ENCODE peak calls at places on chromosomes 6 and 20, in seven cellular contexts. L is naive thymus-derived CD8-positive, alpha-beta T cell; T is NCI-H524; J is NCI-H1930; A is mucosa of descending colon; V is Panc1; Q is nephron progenitor cell. O is an unnamed sample.

GRCh38 chr6:129923520-129923919 is 62.4 kb upstream of the TMEM244 start:
- DNase-seq in L (no peak), T (no peak), J (no peak), A (no peak), V (no peak), Q (no peak), O (no peak)

GRCh38 chr6:36794704-36795065 is 44.6 kb downstream of the CPNE5 start:
- DNase-seq in L (no peak), T (no peak), J (no peak), A (no peak), V (no peak), Q (no peak), O (no peak)

GRCh38 chr20:61442075-61442670 is 190.1 kb downstream of the CDH4 start:
- DNase-seq in L (no peak), T (no peak), J (no peak), A (no peak), V (no peak), Q (no peak), O (no peak)

GRCh38 chr20:58020656-58021454 is 207.6 kb downstream of the ANKRD60 start:
- DNase-seq in L (no peak), T (no peak), J (no peak), A (no peak), V (no peak), Q (no peak), O (no peak)

GRCh38 chr20:45905505-45906079 is 6.4 kb downstream of the PLTP start:
- DNase-seq in L (no peak), T (no peak), J (no peak), A (no peak), V (peak), Q (no peak), O (no peak)

GRCh38 chr6:32945106-32945761 is 4.4 kb upstream of the HLA-DMB start:
- DNase-seq in L (peak), T (no peak), J (no peak), A (peak), V (no peak), Q (no peak), O (no peak)

GRCh38 chr6:40413231-40413755 is 173.9 kb downstream of the LRFN2 start:
- DNase-seq in L (no peak), T (no peak), J (no peak), A (no peak), V (no peak), Q (peak), O (no peak)

GRCh38 chr6:135434095-135434494 is 63.4 kb downstream of the AHI1 start:
- DNase-seq in L (no peak), T (no peak), J (no peak), A (no peak), V (no peak), Q (no peak), O (no peak)

GRCh38 chr6:28567506-28567905 is 41.8 kb downstream of the GPX5 start:
- DNase-seq in L (no peak), T (no peak), J (no peak), A (no peak), V (no peak), Q (no peak), O (no peak)

GRCh38 chr20:61756966-61757677 is 308.6 kb downstream of the TAF4 start:
- DNase-seq in L (no peak), T (no peak), J (no peak), A (no peak), V (no peak), Q (no peak), O (no peak)

GRCh38 chr6:113989675-113990074 is 18.7 kb upstream of the HDAC2 start:
- DNase-seq in L (no peak), T (no peak), J (no peak), A (no peak), V (no peak), Q (no peak), O (no peak)

GRCh38 chr20:22288156-22288555 is 296.2 kb downstream of the FOXA2 start:
- DNase-seq in L (no peak), T (no peak), J (no peak), A (no peak), V (no peak), Q (no peak), O (no peak)

GRCh38 chr6:71194730-71195129 is 93.9 kb upstream of the OGFRL1 start:
- DNase-seq in L (no peak), T (no peak), J (no peak), A (no peak), V (no peak), Q (no peak), O (no peak)

GRCh38 chr6:160028487-160029275 is 59.8 kb downstream of the IGF2R start:
- DNase-seq in L (no peak), T (no peak), J (no peak), A (no peak), V (no peak), Q (no peak), O (no peak)

GRCh38 chr6:1636971-1637871 is 27.5 kb downstream of the FOXC1 start:
- DNase-seq in L (no peak), T (peak), J (no peak), A (no peak), V (no peak), Q (no peak), O (no peak)

GRCh38 chr20:61684583-61685235 is 381.0 kb downstream of the TAF4 start:
- DNase-seq in L (no peak), T (no peak), J (no peak), A (peak), V (no peak), Q (no peak), O (no peak)

GRCh38 chr20:38091447-38092216 is 58.1 kb downstream of the RPRD1B start:
- DNase-seq in L (no peak), T (peak), J (no peak), A (no peak), V (no peak), Q (no peak), O (no peak)

GRCh38 chr20:37344506-37345338 is 1.2 kb upstream of the SRC start:
- DNase-seq in L (no peak), T (no peak), J (no peak), A (peak), V (no peak), Q (no peak), O (no peak)